ENCODE peak calls at places on chromosome 10, in seven cellular contexts. One of them, this sample, is unnamed.

GRCh38 chr10:6275022-6275997 is 72.6 kb downstream of the PFKFB3 start:
- DNase-seq in Right ventricle myocardium superior: peak; percentile 93
- DNase-seq in substantia nigra: peak; percentile 70
- DNase-seq in D721Med: no peak
- DNase-seq in body of pancreas: peak; percentile 90
- DNase-seq in astrocyte of the spinal cord: peak; percentile 97
- DNase-seq in non-pigmented ciliary epithelial cell: peak; percentile 93
- DNase-seq in this sample: peak; percentile 73

GRCh38 chr10:132133005-132133404 is 53.7 kb upstream of the DPYSL4 start:
- DNase-seq in Right ventricle myocardium superior: peak; percentile 33
- DNase-seq in substantia nigra: peak; percentile 11
- DNase-seq in D721Med: no peak
- DNase-seq in body of pancreas: no peak
- DNase-seq in astrocyte of the spinal cord: no peak
- DNase-seq in non-pigmented ciliary epithelial cell: no peak
- DNase-seq in this sample: no peak

GRCh38 chr10:6269953-6270867 is 67.5 kb downstream of the PFKFB3 start:
- DNase-seq in Right ventricle myocardium superior: no peak
- DNase-seq in substantia nigra: no peak
- DNase-seq in D721Med: no peak
- DNase-seq in body of pancreas: peak; percentile 48
- DNase-seq in astrocyte of the spinal cord: no peak
- DNase-seq in non-pigmented ciliary epithelial cell: no peak
- DNase-seq in this sample: no peak

GRCh38 chr10:19817251-19818046 is 1.2 kb downstream of the PLXDC2 start:
- DNase-seq in Right ventricle myocardium superior: peak; percentile 44
- DNase-seq in substantia nigra: peak; percentile 47
- DNase-seq in D721Med: no peak
- DNase-seq in body of pancreas: peak; percentile 20
- DNase-seq in astrocyte of the spinal cord: no peak
- DNase-seq in non-pigmented ciliary epithelial cell: no peak
- DNase-seq in this sample: no peak

GRCh38 chr10:12129222-12130111 is at the start of gene SEC61A2:
- DNase-seq in Right ventricle myocardium superior: peak; percentile 97
- DNase-seq in substantia nigra: peak; percentile 89
- DNase-seq in D721Med: peak; percentile 98
- DNase-seq in body of pancreas: peak; percentile 95
- DNase-seq in astrocyte of the spinal cord: peak; percentile 85
- DNase-seq in non-pigmented ciliary epithelial cell: peak; percentile 26
- DNase-seq in this sample: peak; percentile 90

GRCh38 chr10:89600041-89600440 is 45.0 kb downstream of the PANK1 start:
- DNase-seq in Right ventricle myocardium superior: no peak
- DNase-seq in substantia nigra: no peak
- DNase-seq in D721Med: no peak
- DNase-seq in body of pancreas: no peak
- DNase-seq in astrocyte of the spinal cord: peak; percentile 9
- DNase-seq in non-pigmented ciliary epithelial cell: no peak
- DNase-seq in this sample: no peak

GRCh38 chr10:133141963-133142350 is 18.1 kb upstream of the KNDC1 start:
- DNase-seq in Right ventricle myocardium superior: peak; percentile 34
- DNase-seq in substantia nigra: no peak
- DNase-seq in D721Med: no peak
- DNase-seq in body of pancreas: no peak
- DNase-seq in astrocyte of the spinal cord: no peak
- DNase-seq in non-pigmented ciliary epithelial cell: no peak
- DNase-seq in this sample: no peak

GRCh38 chr10:21624951-21625350 is 90.9 kb downstream of the MLLT10 start:
- DNase-seq in Right ventricle myocardium superior: no peak
- DNase-seq in substantia nigra: no peak
- DNase-seq in D721Med: no peak
- DNase-seq in body of pancreas: no peak
- DNase-seq in astrocyte of the spinal cord: no peak
- DNase-seq in non-pigmented ciliary epithelial cell: no peak
- DNase-seq in this sample: no peak

GRCh38 chr10:103053659-103054581 is 135.8 kb downstream of the CNNM2 start:
- DNase-seq in Right ventricle myocardium superior: peak; percentile 75
- DNase-seq in substantia nigra: peak; percentile 15
- DNase-seq in D721Med: no peak
- DNase-seq in body of pancreas: peak; percentile 63
- DNase-seq in astrocyte of the spinal cord: peak; percentile 79
- DNase-seq in non-pigmented ciliary epithelial cell: peak; percentile 41
- DNase-seq in this sample: no peak

GRCh38 chr10:97566338-97566986 is 6.1 kb upstream of the ANKRD2 start:
- DNase-seq in Right ventricle myocardium superior: no peak
- DNase-seq in substantia nigra: no peak
- DNase-seq in D721Med: no peak
- DNase-seq in body of pancreas: no peak
- DNase-seq in astrocyte of the spinal cord: no peak
- DNase-seq in non-pigmented ciliary epithelial cell: no peak
- DNase-seq in this sample: no peak

GRCh38 chr10:62735464-62736188 is 68.9 kb upstream of the ADO start:
- DNase-seq in Right ventricle myocardium superior: no peak
- DNase-seq in substantia nigra: no peak
- DNase-seq in D721Med: no peak
- DNase-seq in body of pancreas: no peak
- DNase-seq in astrocyte of the spinal cord: peak; percentile 16
- DNase-seq in non-pigmented ciliary epithelial cell: peak; percentile 32
- DNase-seq in this sample: no peak

GRCh38 chr10:115093776-115094361 is 704 bp downstream of the ATRNL1 start:
- DNase-seq in Right ventricle myocardium superior: no peak
- DNase-seq in substantia nigra: no peak
- DNase-seq in D721Med: no peak
- DNase-seq in body of pancreas: peak; percentile 36
- DNase-seq in astrocyte of the spinal cord: no peak
- DNase-seq in non-pigmented ciliary epithelial cell: no peak
- DNase-seq in this sample: no peak

GRCh38 chr10:52740913-52741675 is 31.5 kb downstream of the MBL2 start:
- DNase-seq in Right ventricle myocardium superior: no peak
- DNase-seq in substantia nigra: peak; percentile 35
- DNase-seq in D721Med: no peak
- DNase-seq in body of pancreas: peak; percentile 41
- DNase-seq in astrocyte of the spinal cord: peak; percentile 23
- DNase-seq in non-pigmented ciliary epithelial cell: no peak
- DNase-seq in this sample: no peak

GRCh38 chr10:3500408-3500856 is 284.6 kb downstream of the KLF6 start:
- DNase-seq in Right ventricle myocardium superior: peak; percentile 80
- DNase-seq in substantia nigra: peak; percentile 53
- DNase-seq in D721Med: no peak
- DNase-seq in body of pancreas: peak; percentile 84
- DNase-seq in astrocyte of the spinal cord: peak; percentile 90
- DNase-seq in non-pigmented ciliary epithelial cell: peak; percentile 81
- DNase-seq in this sample: peak; percentile 89

This sample was measured in amygdala.